ENCODE peak calls at places on chromosomes 7 and 10, in four cellular contexts. One of them, this sample, is unnamed.

GRCh38 chr7:73978681-73979563 is 49.1 kb upstream of the ELN start:
- DNase-seq in AG09309: no peak
- DNase-seq in activated naive CD4-positive, alpha-beta T cell treated with anti-CD3 and anti-CD28 coated beads, Interleukin-2, amount 50 U/mL, for 72 hours: no peak
- DNase-seq in iPS-NIHi11: peak
- DNase-seq in this sample: no peak

GRCh38 chr7:94436700-94437099 is 42.0 kb downstream of the COL1A2 start:
- DNase-seq in iPS-NIHi11: no peak
- DNase-seq in AG09309: no peak
- DNase-seq in activated naive CD4-positive, alpha-beta T cell treated with anti-CD3 and anti-CD28 coated beads, Interleukin-2, amount 50 U/mL, for 72 hours: no peak
- DNase-seq in this sample: no peak

GRCh38 chr10:113552014-113552413 is 839 bp upstream of the HABP2 start:
- DNase-seq in activated naive CD4-positive, alpha-beta T cell treated with anti-CD3 and anti-CD28 coated beads, Interleukin-2, amount 50 U/mL, for 72 hours: no peak
- DNase-seq in iPS-NIHi11: no peak
- DNase-seq in AG09309: no peak
- DNase-seq in this sample: no peak

GRCh38 chr7:134480730-134481129 is 21.8 kb upstream of the AKR1B1 start:
- DNase-seq in activated naive CD4-positive, alpha-beta T cell treated with anti-CD3 and anti-CD28 coated beads, Interleukin-2, amount 50 U/mL, for 72 hours: no peak
- DNase-seq in AG09309: no peak
- DNase-seq in iPS-NIHi11: peak
- DNase-seq in this sample: no peak

GRCh38 chr10:16776896-16777295 is 40.3 kb downstream of the RSU1 start:
- DNase-seq in activated naive CD4-positive, alpha-beta T cell treated with anti-CD3 and anti-CD28 coated beads, Interleukin-2, amount 50 U/mL, for 72 hours: no peak
- DNase-seq in AG09309: no peak
- DNase-seq in iPS-NIHi11: no peak
- DNase-seq in this sample: no peak

GRCh38 chr10:89414879-89415821 is 782 bp downstream of the IFIT5 start:
- DNase-seq in AG09309: no peak
- DNase-seq in activated naive CD4-positive, alpha-beta T cell treated with anti-CD3 and anti-CD28 coated beads, Interleukin-2, amount 50 U/mL, for 72 hours: peak
- DNase-seq in iPS-NIHi11: peak
- DNase-seq in this sample: peak

GRCh38 chr10:59337254-59337653 is 25.1 kb downstream of the FAM13C start:
- DNase-seq in activated naive CD4-positive, alpha-beta T cell treated with anti-CD3 and anti-CD28 coated beads, Interleukin-2, amount 50 U/mL, for 72 hours: no peak
- DNase-seq in AG09309: peak
- DNase-seq in iPS-NIHi11: no peak
- DNase-seq in this sample: no peak

GRCh38 chr7:148385009-148385682 is 205.4 kb upstream of the C7orf33 start:
- DNase-seq in iPS-NIHi11: no peak
- DNase-seq in AG09309: no peak
- DNase-seq in activated naive CD4-positive, alpha-beta T cell treated with anti-CD3 and anti-CD28 coated beads, Interleukin-2, amount 50 U/mL, for 72 hours: no peak
- DNase-seq in this sample: no peak

GRCh38 chr10:21432266-21432665 is 93.2 kb downstream of the SKIDA1 start:
- DNase-seq in activated naive CD4-positive, alpha-beta T cell treated with anti-CD3 and anti-CD28 coated beads, Interleukin-2, amount 50 U/mL, for 72 hours: no peak
- DNase-seq in iPS-NIHi11: no peak
- DNase-seq in AG09309: no peak
- DNase-seq in this sample: no peak

GRCh38 chr7:46848944-46849343 is 733.0 kb downstream of the TNS3 start:
- DNase-seq in AG09309: peak
- DNase-seq in iPS-NIHi11: no peak
- DNase-seq in activated naive CD4-positive, alpha-beta T cell treated with anti-CD3 and anti-CD28 coated beads, Interleukin-2, amount 50 U/mL, for 72 hours: no peak
- DNase-seq in this sample: no peak

GRCh38 chr10:96743988-96744585 is 23.8 kb upstream of the PIK3AP1 start:
- DNase-seq in AG09309: no peak
- DNase-seq in activated naive CD4-positive, alpha-beta T cell treated with anti-CD3 and anti-CD28 coated beads, Interleukin-2, amount 50 U/mL, for 72 hours: no peak
- DNase-seq in iPS-NIHi11: no peak
- DNase-seq in this sample: no peak

GRCh38 chr10:63829020-63829419 is 307.8 kb downstream of the REEP3 start:
- DNase-seq in AG09309: no peak
- DNase-seq in iPS-NIHi11: no peak
- DNase-seq in activated naive CD4-positive, alpha-beta T cell treated with anti-CD3 and anti-CD28 coated beads, Interleukin-2, amount 50 U/mL, for 72 hours: no peak
- DNase-seq in this sample: no peak

GRCh38 chr10:101709359-101710063 is 14.5 kb upstream of the FBXW4 start:
- DNase-seq in AG09309: no peak
- DNase-seq in iPS-NIHi11: no peak
- DNase-seq in activated naive CD4-positive, alpha-beta T cell treated with anti-CD3 and anti-CD28 coated beads, Interleukin-2, amount 50 U/mL, for 72 hours: no peak
- DNase-seq in this sample: no peak

GRCh38 chr10:68938117-68938516 is 17.9 kb upstream of the DDX21 start:
- DNase-seq in iPS-NIHi11: peak
- DNase-seq in activated naive CD4-positive, alpha-beta T cell treated with anti-CD3 and anti-CD28 coated beads, Interleukin-2, amount 50 U/mL, for 72 hours: no peak
- DNase-seq in AG09309: no peak
- DNase-seq in this sample: no peak

GRCh38 chr10:71587941-71588573 is 131.5 kb downstream of the C10orf105 start:
- DNase-seq in AG09309: no peak
- DNase-seq in iPS-NIHi11: no peak
- DNase-seq in activated naive CD4-positive, alpha-beta T cell treated with anti-CD3 and anti-CD28 coated beads, Interleukin-2, amount 50 U/mL, for 72 hours: no peak
- DNase-seq in this sample: no peak

GRCh38 chr7:74302745-74303221 is 13.6 kb downstream of the CLIP2 start:
- DNase-seq in iPS-NIHi11: no peak
- DNase-seq in activated naive CD4-positive, alpha-beta T cell treated with anti-CD3 and anti-CD28 coated beads, Interleukin-2, amount 50 U/mL, for 72 hours: no peak
- DNase-seq in AG09309: no peak
- DNase-seq in this sample: no peak